ENCODE peak calls at places on chromosome 12, in nine cellular contexts. One of them, this sample, is unnamed. For H3K9me3, the result is how much of the 10 kb centered on the place peaks cover.

GRCh38 chr12:91902860-91903683 is 242.6 kb downstream of the BTG1 start:
- DNase-seq in psoas muscle: no peak
- DNase-seq in CD8-positive, alpha-beta T cell: no peak
- DNase-seq in endothelial cell of umbilical vein: no peak
- DNase-seq in upper lobe of right lung: no peak
- DNase-seq in tibial nerve: no peak
- DNase-seq in left lung: no peak
- DNase-seq in right atrium auricular region: no peak
- DNase-seq in uterus: no peak
- DNase-seq in this sample: no peak

GRCh38 chr12:1598757-1599156 is 4.4 kb upstream of the FBXL14 start:
- DNase-seq in left lung: no peak
- DNase-seq in upper lobe of right lung: no peak
- DNase-seq in right atrium auricular region: no peak
- DNase-seq in endothelial cell of umbilical vein: no peak
- DNase-seq in psoas muscle: no peak
- DNase-seq in uterus: no peak
- DNase-seq in tibial nerve: no peak
- DNase-seq in CD8-positive, alpha-beta T cell: no peak
- DNase-seq in this sample: no peak

GRCh38 chr12:45637706-45638105 is 91.8 kb upstream of the ARID2 start:
- DNase-seq in CD8-positive, alpha-beta T cell: no peak
- DNase-seq in upper lobe of right lung: no peak
- DNase-seq in endothelial cell of umbilical vein: peak
- DNase-seq in right atrium auricular region: no peak
- DNase-seq in left lung: no peak
- DNase-seq in psoas muscle: no peak
- DNase-seq in uterus: no peak
- DNase-seq in tibial nerve: no peak
- DNase-seq in this sample: no peak

GRCh38 chr12:45568808-45569207 is 160.7 kb upstream of the ARID2 start:
- DNase-seq in CD8-positive, alpha-beta T cell: no peak
- DNase-seq in psoas muscle: no peak
- DNase-seq in tibial nerve: no peak
- DNase-seq in uterus: no peak
- DNase-seq in right atrium auricular region: no peak
- DNase-seq in left lung: no peak
- DNase-seq in endothelial cell of umbilical vein: no peak
- DNase-seq in upper lobe of right lung: no peak
- DNase-seq in this sample: no peak

GRCh38 chr12:101097829-101098580 is 112.0 kb downstream of the SLC5A8 start:
- DNase-seq in upper lobe of right lung: no peak
- DNase-seq in right atrium auricular region: no peak
- DNase-seq in CD8-positive, alpha-beta T cell: no peak
- DNase-seq in uterus: no peak
- DNase-seq in endothelial cell of umbilical vein: no peak
- DNase-seq in tibial nerve: no peak
- DNase-seq in left lung: no peak
- DNase-seq in psoas muscle: no peak
- DNase-seq in this sample: no peak

GRCh38 chr12:110431957-110432587 is 18.1 kb downstream of the ARPC3 start:
- DNase-seq in upper lobe of right lung: peak
- DNase-seq in endothelial cell of umbilical vein: no peak
- DNase-seq in psoas muscle: no peak
- DNase-seq in right atrium auricular region: no peak
- DNase-seq in uterus: no peak
- DNase-seq in CD8-positive, alpha-beta T cell: no peak
- DNase-seq in tibial nerve: no peak
- DNase-seq in left lung: no peak
- DNase-seq in this sample: no peak

GRCh38 chr12:45343269-45344051 is 127.6 kb downstream of the ANO6 start:
- DNase-seq in psoas muscle: no peak
- DNase-seq in right atrium auricular region: no peak
- DNase-seq in upper lobe of right lung: no peak
- DNase-seq in left lung: no peak
- DNase-seq in CD8-positive, alpha-beta T cell: no peak
- DNase-seq in uterus: no peak
- DNase-seq in endothelial cell of umbilical vein: no peak
- DNase-seq in tibial nerve: no peak
- DNase-seq in this sample: no peak

GRCh38 chr12:15629761-15630160 is 159.4 kb downstream of the EPS8 start:
- DNase-seq in uterus: no peak
- DNase-seq in CD8-positive, alpha-beta T cell: no peak
- DNase-seq in tibial nerve: no peak
- DNase-seq in psoas muscle: no peak
- DNase-seq in right atrium auricular region: no peak
- DNase-seq in upper lobe of right lung: no peak
- DNase-seq in endothelial cell of umbilical vein: peak
- DNase-seq in left lung: no peak
- DNase-seq in this sample: no peak

GRCh38 chr12:121598672-121599287 is 18.0 kb upstream of the KDM2B start:
- DNase-seq in endothelial cell of umbilical vein: no peak
- DNase-seq in tibial nerve: no peak
- DNase-seq in left lung: no peak
- DNase-seq in right atrium auricular region: no peak
- DNase-seq in uterus: no peak
- DNase-seq in upper lobe of right lung: no peak
- DNase-seq in CD8-positive, alpha-beta T cell: no peak
- DNase-seq in psoas muscle: no peak
- DNase-seq in this sample: no peak

GRCh38 chr12:50081096-50081808 is 3.9 kb upstream of the SMARCD1 start:
- DNase-seq in CD8-positive, alpha-beta T cell: no peak
- DNase-seq in psoas muscle: no peak
- DNase-seq in uterus: no peak
- DNase-seq in left lung: no peak
- DNase-seq in upper lobe of right lung: no peak
- DNase-seq in endothelial cell of umbilical vein: no peak
- DNase-seq in right atrium auricular region: no peak
- DNase-seq in tibial nerve: no peak
- DNase-seq in this sample: no peak

GRCh38 chr12:8823565-8824300 is 1.3 kb downstream of the A2ML1 start:
- DNase-seq in right atrium auricular region: no peak
- DNase-seq in left lung: no peak
- DNase-seq in uterus: peak
- DNase-seq in upper lobe of right lung: no peak
- DNase-seq in CD8-positive, alpha-beta T cell: no peak
- DNase-seq in tibial nerve: peak
- DNase-seq in psoas muscle: no peak
- DNase-seq in endothelial cell of umbilical vein: peak
- DNase-seq in this sample: no peak

GRCh38 chr12:52584156-52584682 is 10.6 kb upstream of the KRT74 start:
- DNase-seq in CD8-positive, alpha-beta T cell: no peak
- DNase-seq in uterus: no peak
- DNase-seq in upper lobe of right lung: peak
- DNase-seq in endothelial cell of umbilical vein: no peak
- DNase-seq in tibial nerve: no peak
- DNase-seq in left lung: no peak
- DNase-seq in right atrium auricular region: no peak
- DNase-seq in psoas muscle: no peak
- DNase-seq in this sample: no peak

GRCh38 chr12:88505696-88506095 is 74.6 kb downstream of the KITLG start:
- DNase-seq in tibial nerve: no peak
- DNase-seq in right atrium auricular region: no peak
- DNase-seq in CD8-positive, alpha-beta T cell: no peak
- DNase-seq in uterus: no peak
- DNase-seq in endothelial cell of umbilical vein: no peak
- DNase-seq in upper lobe of right lung: no peak
- DNase-seq in psoas muscle: no peak
- DNase-seq in left lung: no peak
- DNase-seq in this sample: no peak

GRCh38 chr12:79274571-79275064 is 410.0 kb downstream of the SYT1 start:
- DNase-seq in uterus: no peak
- DNase-seq in right atrium auricular region: no peak
- DNase-seq in upper lobe of right lung: no peak
- DNase-seq in left lung: no peak
- DNase-seq in CD8-positive, alpha-beta T cell: no peak
- DNase-seq in tibial nerve: no peak
- DNase-seq in psoas muscle: no peak
- DNase-seq in endothelial cell of umbilical vein: no peak
- DNase-seq in this sample: no peak

GRCh38 chr12:101795013-101795412 is 35.7 kb downstream of the GNPTAB start:
- DNase-seq in right atrium auricular region: no peak
- DNase-seq in tibial nerve: no peak
- DNase-seq in upper lobe of right lung: no peak
- DNase-seq in uterus: no peak
- DNase-seq in psoas muscle: no peak
- DNase-seq in endothelial cell of umbilical vein: no peak
- DNase-seq in CD8-positive, alpha-beta T cell: no peak
- DNase-seq in left lung: no peak
- DNase-seq in this sample: no peak

GRCh38 chr12:52320784-52321400 is at the start of gene KRT83:
- DNase-seq in psoas muscle: no peak
- DNase-seq in upper lobe of right lung: no peak
- DNase-seq in tibial nerve: no peak
- DNase-seq in left lung: no peak
- DNase-seq in uterus: no peak
- DNase-seq in right atrium auricular region: no peak
- DNase-seq in CD8-positive, alpha-beta T cell: no peak
- DNase-seq in endothelial cell of umbilical vein: no peak
- DNase-seq in this sample: no peak

GRCh38 chr12:27571463-27571862 is 47.5 kb downstream of the PPFIBP1 start:
- DNase-seq in left lung: no peak
- DNase-seq in uterus: no peak
- DNase-seq in tibial nerve: no peak
- DNase-seq in psoas muscle: no peak
- DNase-seq in right atrium auricular region: no peak
- DNase-seq in CD8-positive, alpha-beta T cell: no peak
- DNase-seq in upper lobe of right lung: no peak
- DNase-seq in endothelial cell of umbilical vein: peak
- DNase-seq in this sample: no peak

GRCh38 chr12:111024205-111024794 is 103.9 kb upstream of the MYL2 start:
- DNase-seq in CD8-positive, alpha-beta T cell: peak
- DNase-seq in endothelial cell of umbilical vein: peak
- DNase-seq in tibial nerve: peak
- DNase-seq in left lung: peak
- DNase-seq in psoas muscle: peak
- DNase-seq in uterus: no peak
- DNase-seq in right atrium auricular region: no peak
- DNase-seq in upper lobe of right lung: peak
- DNase-seq in this sample: peak

GRCh38 chr12:30622509-30622908 is 73.2 kb downstream of the IPO8 start:
- DNase-seq in uterus: no peak
- DNase-seq in left lung: no peak
- DNase-seq in upper lobe of right lung: no peak
- DNase-seq in CD8-positive, alpha-beta T cell: no peak
- DNase-seq in endothelial cell of umbilical vein: no peak
- DNase-seq in psoas muscle: no peak
- DNase-seq in tibial nerve: no peak
- DNase-seq in right atrium auricular region: no peak
- DNase-seq in this sample: no peak

GRCh38 chr12:88418856-88419497 is 161.3 kb downstream of the KITLG start:
- DNase-seq in upper lobe of right lung: no peak
- DNase-seq in psoas muscle: no peak
- DNase-seq in right atrium auricular region: no peak
- DNase-seq in left lung: no peak
- DNase-seq in tibial nerve: no peak
- DNase-seq in uterus: no peak
- DNase-seq in CD8-positive, alpha-beta T cell: no peak
- DNase-seq in endothelial cell of umbilical vein: no peak
- DNase-seq in this sample: no peak

GRCh38 chr12:108305520-108305919 is 33.6 kb downstream of the CMKLR1 start:
- DNase-seq in CD8-positive, alpha-beta T cell: no peak
- DNase-seq in left lung: peak
- DNase-seq in right atrium auricular region: peak
- DNase-seq in psoas muscle: peak
- DNase-seq in upper lobe of right lung: peak
- DNase-seq in tibial nerve: peak
- DNase-seq in endothelial cell of umbilical vein: no peak
- DNase-seq in uterus: peak
- DNase-seq in this sample: no peak

GRCh38 chr12:94240171-94240570 is 91.8 kb downstream of the PLXNC1 start:
- DNase-seq in right atrium auricular region: no peak
- DNase-seq in endothelial cell of umbilical vein: no peak
- DNase-seq in tibial nerve: no peak
- DNase-seq in upper lobe of right lung: no peak
- DNase-seq in left lung: no peak
- DNase-seq in uterus: no peak
- DNase-seq in psoas muscle: no peak
- DNase-seq in CD8-positive, alpha-beta T cell: no peak
- DNase-seq in this sample: no peak

GRCh38 chr12:78210894-78211302 is 380.2 kb downstream of the NAV3 start:
- DNase-seq in right atrium auricular region: no peak
- DNase-seq in CD8-positive, alpha-beta T cell: no peak
- DNase-seq in endothelial cell of umbilical vein: peak
- DNase-seq in tibial nerve: no peak
- DNase-seq in uterus: peak
- DNase-seq in upper lobe of right lung: no peak
- DNase-seq in psoas muscle: no peak
- DNase-seq in left lung: no peak
- DNase-seq in this sample: no peak
- H3K9me3 ChIP-seq in right atrium auricular region: under half
- H3K9me3 ChIP-seq in CD8-positive, alpha-beta T cell: under half
- H3K9me3 ChIP-seq in endothelial cell of umbilical vein: under half
- H3K9me3 ChIP-seq in tibial nerve: under half
- H3K9me3 ChIP-seq in uterus: under half
- H3K9me3 ChIP-seq in upper lobe of right lung: under half
- H3K9me3 ChIP-seq in psoas muscle: under half
- H3K9me3 ChIP-seq in left lung: under half
- H3K9me3 ChIP-seq in this sample: under half

DNA sequence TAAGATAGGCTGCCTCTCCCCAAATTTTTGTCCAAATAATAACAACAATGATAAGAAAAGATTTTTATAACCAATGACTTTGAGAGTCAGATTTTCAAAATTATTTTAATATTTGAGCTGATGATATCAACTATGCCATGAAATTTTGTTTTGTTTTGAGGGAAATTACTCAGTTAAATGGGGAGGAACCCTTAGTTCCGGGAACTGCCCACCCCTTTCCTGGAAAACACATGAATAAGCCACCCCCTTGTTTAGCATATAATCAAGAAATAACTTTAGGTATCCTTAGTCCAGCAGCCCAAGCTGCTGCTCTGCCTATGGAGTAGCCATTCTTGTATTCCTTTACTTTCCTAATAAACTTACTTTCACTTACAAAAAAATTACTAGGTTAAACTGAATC is 61.4 kb downstream of the HMGA2 start:
- DNase-seq in right atrium auricular region: no peak
- DNase-seq in tibial nerve: no peak
- DNase-seq in endothelial cell of umbilical vein: peak
- DNase-seq in uterus: no peak
- DNase-seq in CD8-positive, alpha-beta T cell: no peak
- DNase-seq in left lung: no peak
- DNase-seq in psoas muscle: no peak
- DNase-seq in upper lobe of right lung: no peak
- DNase-seq in this sample: no peak
- H3K9me3 ChIP-seq in right atrium auricular region: under half
- H3K9me3 ChIP-seq in tibial nerve: under half
- H3K9me3 ChIP-seq in endothelial cell of umbilical vein: under half
- H3K9me3 ChIP-seq in uterus: under half
- H3K9me3 ChIP-seq in CD8-positive, alpha-beta T cell: under half
- H3K9me3 ChIP-seq in left lung: under half
- H3K9me3 ChIP-seq in psoas muscle: under half
- H3K9me3 ChIP-seq in upper lobe of right lung: under half
- H3K9me3 ChIP-seq in this sample: under half

GRCh38 chr12:56866493-56866892 is 67.7 kb downstream of the SDR9C7 start:
- DNase-seq in upper lobe of right lung: no peak
- DNase-seq in uterus: no peak
- DNase-seq in right atrium auricular region: no peak
- DNase-seq in left lung: no peak
- DNase-seq in psoas muscle: no peak
- DNase-seq in tibial nerve: no peak
- DNase-seq in endothelial cell of umbilical vein: no peak
- DNase-seq in CD8-positive, alpha-beta T cell: no peak
- DNase-seq in this sample: no peak
- H3K9me3 ChIP-seq in upper lobe of right lung: under half
- H3K9me3 ChIP-seq in uterus: under half
- H3K9me3 ChIP-seq in right atrium auricular region: half or more
- H3K9me3 ChIP-seq in left lung: half or more
- H3K9me3 ChIP-seq in psoas muscle: under half
- H3K9me3 ChIP-seq in tibial nerve: half or more
- H3K9me3 ChIP-seq in endothelial cell of umbilical vein: under half
- H3K9me3 ChIP-seq in CD8-positive, alpha-beta T cell: under half
- H3K9me3 ChIP-seq in this sample: under half

GRCh38 chr12:116174904-116175303 is 102.6 kb downstream of the MED13L start:
- DNase-seq in left lung: no peak
- DNase-seq in tibial nerve: no peak
- DNase-seq in CD8-positive, alpha-beta T cell: no peak
- DNase-seq in upper lobe of right lung: no peak
- DNase-seq in uterus: no peak
- DNase-seq in endothelial cell of umbilical vein: no peak
- DNase-seq in right atrium auricular region: no peak
- DNase-seq in psoas muscle: no peak
- DNase-seq in this sample: no peak
- H3K9me3 ChIP-seq in left lung: under half
- H3K9me3 ChIP-seq in tibial nerve: under half
- H3K9me3 ChIP-seq in CD8-positive, alpha-beta T cell: under half
- H3K9me3 ChIP-seq in upper lobe of right lung: under half
- H3K9me3 ChIP-seq in uterus: under half
- H3K9me3 ChIP-seq in endothelial cell of umbilical vein: under half
- H3K9me3 ChIP-seq in right atrium auricular region: under half
- H3K9me3 ChIP-seq in psoas muscle: under half
- H3K9me3 ChIP-seq in this sample: under half